ENCODE peak calls at places on chromosomes 7 and 10, in nine cellular contexts. X is Caco-2, O is cardiac fibroblast, U is neural crest cell, W is HL-60, D is left ventricle myocardium inferior, M is fibroblast of the aortic adventitia, B is breast epithelium, Q is IMR-90. J is an unnamed sample.

GRCh38 chr10:12780634-12781601 is 220.6 kb downstream of the CCDC3 start:
- DNase-seq in X (no peak), O (peak; percentile 24), U (no peak), W (no peak), D (peak; percentile 29), M (no peak), B (no peak), Q (peak; percentile 20), J (no peak)

GRCh38 chr7:134513169-134513752 is 14.1 kb upstream of the AKR1B10 start:
- DNase-seq in X (peak; percentile 40), O (peak; percentile 72), U (peak; percentile 32), W (no peak), D (peak; percentile 26), M (peak; percentile 79), B (no peak), Q (peak; percentile 63), J (peak; percentile 44)

GRCh38 chr10:61404771-61405170 is 48.4 kb downstream of the TMEM26 start:
- DNase-seq in X (no peak), O (peak; percentile 25), U (no peak), W (no peak), D (no peak), M (peak; percentile 60), B (no peak), Q (peak; percentile 67), J (no peak)

GRCh38 chr7:25598765-25599164 is 370.5 kb upstream of the NPVF start:
- DNase-seq in X (no peak), O (no peak), U (no peak), W (no peak), D (no peak), M (no peak), B (no peak), Q (no peak), J (no peak)

GRCh38 chr7:112069879-112070321 is 136.3 kb downstream of the DOCK4 start:
- DNase-seq in X (no peak), O (peak; percentile 25), U (no peak), W (no peak), D (no peak), M (no peak), B (no peak), Q (peak; percentile 46), J (no peak)

GRCh38 chr10:106424076-106424475 is 740.4 kb downstream of the SORCS1 start:
- DNase-seq in X (no peak), O (peak; percentile 88), U (no peak), W (peak; percentile 10), D (no peak), M (peak; percentile 84), B (no peak), Q (peak; percentile 96), J (no peak)

GRCh38 chr7:100852048-100852872 is at the start of gene SLC12A9:
- DNase-seq in X (peak; percentile 93), O (peak; percentile 92), U (peak; percentile 93), W (peak; percentile 78), D (peak; percentile 92), M (peak; percentile 83), B (peak; percentile 87), Q (peak; percentile 85), J (peak; percentile 96)

GRCh38 chr10:1643161-1643910 is 94.0 kb downstream of the ADARB2 start:
- DNase-seq in X (peak; percentile 71), O (no peak), U (peak; percentile 66), W (no peak), D (no peak), M (no peak), B (peak; percentile 28), Q (no peak), J (peak; percentile 60)

GRCh38 chr10:110016037-110016436 is 8.3 kb downstream of the ADD3 start:
- DNase-seq in X (no peak), O (peak; percentile 54), U (no peak), W (no peak), D (no peak), M (peak; percentile 47), B (no peak), Q (peak; percentile 28), J (no peak)

GRCh38 chr7:103573479-103574058 is 127.6 kb upstream of the SLC26A5 start:
- DNase-seq in X (no peak), O (peak; percentile 53), U (no peak), W (no peak), D (no peak), M (peak; percentile 71), B (no peak), Q (peak; percentile 59), J (peak; percentile 13)

GRCh38 chr7:82131224-82131623 is 312.4 kb downstream of the CACNA2D1 start:
- DNase-seq in X (no peak), O (no peak), U (no peak), W (no peak), D (no peak), M (no peak), B (no peak), Q (peak; percentile 2), J (no peak)

GRCh38 chr10:13346280-13346819 is 1.7 kb downstream of the SEPHS1 start:
- DNase-seq in X (no peak), O (peak; percentile 59), U (no peak), W (no peak), D (no peak), M (peak; percentile 73), B (no peak), Q (peak; percentile 71), J (no peak)

GRCh38 chr10:106535304-106535964 is 629.1 kb downstream of the SORCS1 start:
- DNase-seq in X (no peak), O (no peak), U (no peak), W (no peak), D (no peak), M (no peak), B (no peak), Q (no peak), J (no peak)

GRCh38 chr7:109873296-109873695 is 1217.6 kb upstream of the LRRN3 start:
- DNase-seq in X (no peak), O (no peak), U (no peak), W (no peak), D (no peak), M (no peak), B (peak; percentile 56), Q (no peak), J (no peak)

GRCh38 chr7:2540641-2541051 is 14.7 kb downstream of the BRAT1 start:
- DNase-seq in X (no peak), O (no peak), U (no peak), W (no peak), D (no peak), M (no peak), B (no peak), Q (no peak), J (no peak)

GRCh38 chr10:97731346-97732051 is 5.4 kb upstream of the ZFYVE27 start:
- DNase-seq in X (peak; percentile 63), O (peak; percentile 86), U (peak; percentile 74), W (no peak), D (no peak), M (peak; percentile 89), B (peak; percentile 62), Q (peak; percentile 76), J (peak; percentile 55)

GRCh38 chr7:39829028-39829427 is 121.0 kb upstream of the CDK13 start:
- DNase-seq in X (no peak), O (no peak), U (no peak), W (no peak), D (no peak), M (no peak), B (no peak), Q (no peak), J (no peak)

GRCh38 chr7:25262586-25262985 is 34.3 kb upstream of the NPVF start:
- DNase-seq in X (no peak), O (peak; percentile 26), U (no peak), W (no peak), D (no peak), M (no peak), B (no peak), Q (no peak), J (no peak)

GRCh38 chr10:102422586-102423129 is 2.0 kb downstream of the FBXL15 start:
- DNase-seq in X (peak; percentile 90), O (peak; percentile 76), U (peak; percentile 71), W (peak; percentile 73), D (peak; percentile 80), M (peak; percentile 67), B (peak; percentile 81), Q (peak; percentile 69), J (peak; percentile 65)

GRCh38 chr10:127125331-127125730 is 71.1 kb downstream of the INSYN2A start:
- DNase-seq in X (no peak), O (no peak), U (no peak), W (no peak), D (no peak), M (no peak), B (no peak), Q (no peak), J (no peak)

GRCh38 chr10:51522858-51523257 is 176.5 kb downstream of the CSTF2T start:
- DNase-seq in X (no peak), O (no peak), U (no peak), W (no peak), D (no peak), M (no peak), B (no peak), Q (no peak), J (no peak)

GRCh38 chr10:101236376-101237079 is 7.3 kb upstream of the LBX1 start:
- DNase-seq in X (no peak), O (no peak), U (no peak), W (no peak), D (no peak), M (no peak), B (no peak), Q (peak; percentile 61), J (no peak)

GRCh38 chr10:35822316-35822715 is 180.2 kb upstream of the FZD8 start:
- DNase-seq in X (peak; percentile 57), O (peak; percentile 87), U (peak; percentile 5), W (no peak), D (peak; percentile 84), M (peak; percentile 91), B (peak; percentile 67), Q (peak; percentile 54), J (no peak)
- TF ChIP-seq CTCF in X (peak; percentile 41), O (peak; percentile 56), U (peak; percentile 19), W (no peak), D (peak; percentile 63), M (peak; percentile 72), B (peak; percentile 29), Q (peak; percentile 23), J (no peak)

GRCh38 chr7:121079425-121080169 is 91.1 kb downstream of the CPED1 start:
- DNase-seq in X (no peak), O (peak; percentile 49), U (no peak), W (no peak), D (no peak), M (peak; percentile 62), B (no peak), Q (peak; percentile 51), J (no peak)
- TF ChIP-seq CTCF in X (no peak), O (peak; percentile 28), U (no peak), W (no peak), D (peak; percentile 24), M (peak; percentile 34), B (no peak), Q (peak; percentile 28), J (no peak)

GRCh38 chr10:35425596-35425995 is 89.3 kb downstream of the CCNY start:
- DNase-seq in X (no peak), O (no peak), U (no peak), W (no peak), D (no peak), M (peak; percentile 34), B (no peak), Q (peak; percentile 36), J (no peak)
- TF ChIP-seq CTCF in X (no peak), O (peak; percentile 2), U (no peak), W (no peak), D (no peak), M (peak; percentile 19), B (no peak), Q (peak; percentile 19), J (no peak)

DNA sequence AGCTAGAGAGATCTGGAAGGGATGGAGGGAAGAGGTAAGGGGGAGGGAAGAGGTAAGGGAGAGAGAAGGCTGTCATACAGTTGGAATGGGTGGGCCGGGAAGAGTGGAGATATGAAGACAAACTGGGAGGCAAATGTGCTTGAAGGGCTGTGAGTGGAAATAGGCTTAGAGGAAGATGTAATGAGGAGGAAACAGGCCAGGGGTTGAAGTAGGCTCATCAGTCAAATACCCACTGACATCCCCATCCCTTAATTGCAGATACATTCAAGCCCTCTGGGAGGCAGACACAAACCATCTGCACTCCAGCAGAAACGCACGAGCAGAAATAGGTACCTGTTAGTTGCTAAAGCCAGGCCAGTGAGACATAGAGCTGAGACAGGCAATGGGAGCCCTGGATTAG is 2.1 kb downstream of the SYNPO2L start:
- DNase-seq in X (peak; percentile 43), O (peak; percentile 58), U (no peak), W (no peak), D (no peak), M (no peak), B (no peak), Q (peak; percentile 60), J (peak; percentile 55)
- TF ChIP-seq CTCF in X (peak; percentile 43), O (no peak), U (no peak), W (peak; percentile 15), D (peak; percentile 33), M (no peak), B (no peak), Q (peak; percentile 36), J (peak; percentile 36)

J was measured in GM10248.